ENCODE peak calls at places on chromosomes 11 and 22, in eight cellular contexts. Y, O, H, P, N, K, F and M are unnamed samples.

GRCh38 chr11:41872458-41872857 is 413.0 kb upstream of the LRRC4C start:
- DNase-seq in Y (no peak), O (no peak), H (no peak), P (no peak), N (no peak), K (no peak), F (no peak), M (no peak)

GRCh38 chr22:47190957-47191323 is 428.5 kb downstream of the TBC1D22A start:
- DNase-seq in Y (peak; percentile 49), O (no peak), H (no peak), P (no peak), N (peak; percentile 46), K (no peak), F (no peak), M (peak; percentile 42)

GRCh38 chr11:59009661-59010060 is 70.4 kb downstream of the GLYATL1 start:
- DNase-seq in Y (no peak), O (no peak), H (no peak), P (no peak), N (no peak), K (no peak), F (peak; percentile 63), M (no peak)

GRCh38 chr22:17235149-17235655 is 16.0 kb upstream of the ADA2 start:
- DNase-seq in Y (no peak), O (no peak), H (no peak), P (no peak), N (no peak), K (no peak), F (no peak), M (no peak)

GRCh38 chr11:127890026-127890611 is 697.2 kb downstream of the ETS1 start:
- DNase-seq in Y (no peak), O (no peak), H (peak; percentile 35), P (no peak), N (no peak), K (no peak), F (no peak), M (no peak)

GRCh38 chr22:37184380-37184755 is 3.7 kb downstream of the C1QTNF6 start:
- DNase-seq in Y (peak; percentile 48), O (no peak), H (no peak), P (peak; percentile 40), N (no peak), K (no peak), F (no peak), M (no peak)

GRCh38 chr11:103609117-103610066 is 427.0 kb upstream of the DDI1 start:
- DNase-seq in Y (no peak), O (no peak), H (peak; percentile 97), P (no peak), N (no peak), K (no peak), F (no peak), M (no peak)

GRCh38 chr11:1335811-1336761 is 26.7 kb upstream of the TOLLIP start:
- DNase-seq in Y (no peak), O (peak; percentile 26), H (peak; percentile 28), P (peak; percentile 65), N (peak; percentile 93), K (peak; percentile 50), F (peak; percentile 81), M (peak; percentile 92)

GRCh38 chr22:17945851-17946690 is 78.3 kb downstream of the MICAL3 start:
- DNase-seq in Y (no peak), O (no peak), H (no peak), P (no peak), N (peak; percentile 54), K (no peak), F (peak; percentile 15), M (no peak)

GRCh38 chr11:130652671-130653335 is 204.4 kb downstream of the ADAMTS15 start:
- DNase-seq in Y (peak; percentile 76), O (no peak), H (no peak), P (no peak), N (peak; percentile 92), K (no peak), F (no peak), M (peak; percentile 79)

GRCh38 chr11:80327971-80328614 is 887.3 kb upstream of the TENM4 start:
- DNase-seq in Y (no peak), O (no peak), H (peak; percentile 24), P (no peak), N (no peak), K (no peak), F (no peak), M (no peak)

GRCh38 chr22:35995772-35996171 is 32.9 kb downstream of the RBFOX2 start:
- DNase-seq in Y (no peak), O (no peak), H (peak; percentile 37), P (no peak), N (peak; percentile 95), K (peak; percentile 22), F (no peak), M (peak; percentile 84)

GRCh38 chr11:122103366-122103765 is 12.6 kb downstream of the BLID start:
- DNase-seq in Y (no peak), O (no peak), H (no peak), P (no peak), N (no peak), K (no peak), F (no peak), M (no peak)

GRCh38 chr11:12675951-12676711 is 1.9 kb downstream of the TEAD1 start:
- DNase-seq in Y (no peak), O (no peak), H (peak; percentile 42), P (peak; percentile 55), N (peak; percentile 80), K (no peak), F (peak; percentile 25), M (no peak)

GRCh38 chr11:22800482-22800881 is 29.1 kb downstream of the SVIP start:
- DNase-seq in Y (no peak), O (no peak), H (no peak), P (no peak), N (no peak), K (no peak), F (no peak), M (no peak)

GRCh38 chr22:48577014-48577690 is 1250.5 kb downstream of the BRD1 start:
- DNase-seq in Y (no peak), O (no peak), H (no peak), P (no peak), N (no peak), K (no peak), F (no peak), M (peak; percentile 44)

GRCh38 chr22:48574776-48575566 is 1252.7 kb downstream of the BRD1 start:
- DNase-seq in Y (peak; percentile 81), O (peak; percentile 58), H (no peak), P (no peak), N (no peak), K (peak; percentile 62), F (no peak), M (peak; percentile 51)

GRCh38 chr22:48577691-48578090 is 1250.0 kb downstream of the BRD1 start:
- DNase-seq in Y (no peak), O (no peak), H (no peak), P (no peak), N (no peak), K (no peak), F (no peak), M (no peak)

GRCh38 chr22:48575567-48576332 is 1251.9 kb downstream of the BRD1 start:
- DNase-seq in Y (no peak), O (no peak), H (no peak), P (no peak), N (no peak), K (no peak), F (no peak), M (no peak)

DNA sequence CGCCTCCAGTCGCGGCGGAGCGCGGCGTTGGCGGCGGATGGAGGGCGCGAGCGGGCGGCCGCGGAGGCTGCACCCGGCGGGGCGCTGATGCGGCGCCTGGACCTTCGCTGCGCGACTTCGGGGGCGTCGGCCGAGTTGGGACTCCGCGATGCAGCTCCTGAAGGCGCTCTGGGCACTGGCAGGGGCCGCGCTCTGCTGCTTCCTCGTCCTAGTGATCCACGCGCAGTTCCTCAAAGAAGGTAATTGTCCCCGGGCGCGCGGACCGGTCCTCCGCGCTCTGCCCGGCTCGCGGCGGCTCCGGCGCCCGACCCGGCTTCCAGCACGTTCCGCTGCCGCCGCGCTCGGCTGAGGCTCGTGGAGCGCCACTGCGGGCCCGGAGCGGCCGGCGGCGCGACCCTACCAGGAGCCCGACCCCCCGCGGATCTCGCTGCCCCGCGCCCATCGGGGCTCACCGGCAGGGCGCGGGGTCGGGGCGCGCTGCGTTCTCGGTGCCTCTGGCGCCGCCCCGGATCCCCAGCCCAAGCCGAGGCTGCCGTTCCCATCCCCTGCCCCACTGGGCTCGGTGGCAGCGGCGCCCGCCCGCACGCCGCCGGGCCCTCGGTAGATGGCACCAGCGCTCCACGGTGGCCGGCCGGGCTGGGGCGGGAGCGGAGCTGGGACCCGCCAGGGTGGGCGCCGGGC is 1251.2 kb downstream of the BRD1 start:
- DNase-seq in Y (no peak), O (no peak), H (no peak), P (no peak), N (no peak), K (no peak), F (no peak), M (no peak)
- TF ChIP-seq CTCF in Y (peak; percentile 13), O (peak; percentile 67), H (peak; percentile 15), P (peak; percentile 11), N (no peak), K (peak; percentile 48), F (no peak), M (peak; percentile 24)

DNA sequence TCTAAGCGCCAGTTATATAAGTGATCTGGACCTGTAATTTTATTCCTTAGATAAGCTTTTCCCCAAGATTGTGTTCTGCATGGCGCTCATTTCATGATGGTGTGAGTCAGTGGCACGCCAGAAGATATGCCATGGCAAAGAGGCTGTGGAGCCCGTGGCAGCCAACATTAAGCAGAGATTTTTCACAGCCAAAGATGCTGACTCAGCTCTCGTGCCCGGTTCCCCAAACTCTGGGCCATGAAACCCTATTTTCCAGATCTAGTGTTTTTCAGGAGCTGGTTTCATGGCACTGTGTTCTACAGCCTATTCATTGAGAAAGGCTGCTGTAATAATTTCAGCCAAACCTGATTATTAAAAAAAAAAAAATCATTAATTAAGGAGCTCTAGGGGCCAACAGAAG is 15.4 kb upstream of the LINC01488 start:
- DNase-seq in Y (no peak), O (no peak), H (no peak), P (no peak), N (no peak), K (no peak), F (no peak), M (peak; percentile 23)
- H3K27ac ChIP-seq in Y (no peak overlapping the region), O (no peak overlapping the region), H (no peak overlapping the region), P (no peak overlapping the region), N (no peak overlapping the region), K (no peak overlapping the region), F (no peak overlapping the region), M (no peak overlapping the region)

GRCh38 chr11:11037162-11037732 is 179.4 kb upstream of the ZBED5 start:
- DNase-seq in Y (no peak), O (no peak), H (no peak), P (no peak), N (no peak), K (no peak), F (no peak), M (no peak)
- H3K4me3 ChIP-seq in Y (no peak overlapping the region), O (no peak overlapping the region), H (no peak overlapping the region), P (no peak overlapping the region), N (no peak overlapping the region), K (no peak overlapping the region), F (no peak overlapping the region), M (no peak overlapping the region)

DNA sequence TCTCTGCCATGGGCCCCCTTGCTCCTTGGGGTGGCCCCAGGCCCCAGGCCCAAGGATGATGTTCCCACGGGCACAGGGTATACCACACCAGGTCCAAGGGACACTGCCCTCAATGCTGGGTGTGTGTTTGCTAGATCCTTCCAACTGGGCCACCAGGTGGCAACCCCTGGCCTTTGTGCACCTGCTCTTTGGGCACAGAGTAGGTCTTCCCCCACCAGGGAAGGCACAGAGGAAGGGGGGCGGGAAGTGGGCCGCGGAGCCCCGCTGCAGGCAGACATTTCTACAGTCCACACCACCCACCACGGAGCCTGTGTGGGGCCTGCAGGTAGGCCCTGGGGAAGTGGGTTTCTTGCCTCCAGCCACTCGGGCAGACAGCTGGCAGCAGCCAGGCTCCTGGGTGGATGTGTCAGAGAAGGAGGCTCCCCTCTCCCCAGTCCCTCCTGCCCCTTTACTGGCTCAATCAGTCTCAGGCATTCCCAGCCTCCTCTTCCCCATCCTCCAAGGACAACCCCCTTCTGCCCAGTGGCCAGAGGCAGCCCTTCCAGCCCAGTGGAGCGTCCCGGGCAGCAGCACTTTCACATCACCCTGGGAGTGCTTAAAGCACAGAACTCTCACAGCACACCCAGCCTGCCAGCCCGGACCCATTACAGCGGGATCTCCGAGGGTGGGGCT is 21.6 kb downstream of the MAFF start:
- DNase-seq in Y (no peak), O (no peak), H (no peak), P (no peak), N (no peak), K (no peak), F (peak; percentile 65), M (no peak)
- TF ChIP-seq CTCF in Y (no peak), O (peak; percentile 38), H (peak; percentile 43), P (no peak), N (no peak), K (no peak), F (peak; percentile 72), M (no peak)